ENCODE peak calls at places on chromosomes 12 and 14, in six cellular contexts. I is lung; W is adipocyte; S is CD8-positive, alpha-beta memory T cell; N is gastrocnemius medialis; T is astrocyte. E is an unnamed sample.

GRCh38 chr14:20606190-20606901 is 15.2 kb upstream of the RNASE12 start:
- DNase-seq in I (no peak), W (peak; percentile 39), S (no peak), N (no peak), T (no peak), E (peak; percentile 57)

GRCh38 chr14:91372680-91373495 is 44.7 kb downstream of the CCDC88C start:
- DNase-seq in I (no peak), W (no peak), S (peak; percentile 79), N (no peak), T (no peak), E (no peak)

GRCh38 chr14:24311837-24312615 is 724 bp downstream of the LTB4R start:
- DNase-seq in I (no peak), W (peak; percentile 56), S (no peak), N (no peak), T (no peak), E (peak; percentile 52)

GRCh38 chr12:25995906-25996305 is 37.4 kb downstream of the RASSF8 start:
- DNase-seq in I (no peak), W (peak; percentile 27), S (no peak), N (no peak), T (peak; percentile 86), E (no peak)

GRCh38 chr12:120119395-120119973 is 2.9 kb upstream of the RAB35 start:
- DNase-seq in I (no peak), W (peak; percentile 68), S (no peak), N (no peak), T (no peak), E (peak; percentile 45)

GRCh38 chr12:5557906-5558305 is 126.0 kb downstream of the NTF3 start:
- DNase-seq in I (no peak), W (no peak), S (no peak), N (no peak), T (no peak), E (no peak)

GRCh38 chr14:96445844-96446710 is 54.1 kb downstream of the AK7 start:
- DNase-seq in I (no peak), W (no peak), S (no peak), N (no peak), T (no peak), E (no peak)

GRCh38 chr12:57603758-57604453 is 718 bp upstream of the DTX3 start:
- DNase-seq in I (no peak), W (peak; percentile 52), S (no peak), N (no peak), T (peak; percentile 64), E (peak; percentile 67)

GRCh38 chr12:76455582-76456345 is 103.8 kb downstream of the OSBPL8 start:
- DNase-seq in I (no peak), W (peak; percentile 88), S (no peak), N (no peak), T (peak; percentile 90), E (peak; percentile 97)

GRCh38 chr12:9598363-9598762 is 9.4 kb downstream of the KLRB1 start:
- DNase-seq in I (no peak), W (no peak), S (no peak), N (no peak), T (no peak), E (no peak)

GRCh38 chr12:114943601-114944000 is 259.6 kb upstream of the TBX3 start:
- DNase-seq in I (no peak), W (no peak), S (no peak), N (no peak), T (no peak), E (no peak)

GRCh38 chr14:104856869-104857860 is 7.9 kb upstream of the CEP170B start:
- DNase-seq in I (no peak), W (no peak), S (no peak), N (no peak), T (no peak), E (no peak)

GRCh38 chr14:61188936-61189808 is 92.0 kb downstream of the TMEM30B start:
- DNase-seq in I (peak; percentile 38), W (peak; percentile 82), S (no peak), N (peak; percentile 64), T (peak; percentile 55), E (peak; percentile 50)
- H3K4me3 ChIP-seq in I (no peak overlapping the region), W (peak overlapping the region; percentile 73), S (no peak overlapping the region), N (peak overlapping the region; percentile 54), T (peak overlapping the region; percentile 40), E (peak overlapping the region; percentile 36)

GRCh38 chr12:88166179-88166578 is 24.1 kb downstream of the TMTC3 start:
- DNase-seq in I (no peak), W (no peak), S (no peak), N (no peak), T (no peak), E (no peak)

GRCh38 chr12:88167384-88167783 is 25.3 kb downstream of the TMTC3 start:
- DNase-seq in I (no peak), W (no peak), S (no peak), N (no peak), T (no peak), E (no peak)

DNA sequence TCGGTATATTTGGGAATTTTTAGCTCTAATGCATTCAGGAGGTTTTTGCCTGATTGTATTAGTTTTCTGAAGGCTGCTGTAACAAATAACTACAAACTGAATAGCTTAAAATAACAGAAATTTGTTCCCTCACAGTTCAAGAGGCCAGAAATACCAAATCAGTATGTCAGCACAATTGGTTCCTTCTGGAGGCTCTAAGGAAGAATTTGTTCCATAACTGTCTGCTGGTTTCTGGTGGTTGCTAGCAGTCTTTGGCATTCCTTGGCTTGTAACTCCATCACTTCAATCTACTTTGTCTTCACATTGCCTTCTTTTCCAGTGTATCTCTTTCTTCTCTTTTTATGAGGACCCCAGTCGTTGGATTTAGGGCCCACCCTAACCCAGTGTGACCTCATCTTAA is 21.3 kb downstream of the TMTC3 start:
- DNase-seq in I (no peak), W (no peak), S (no peak), N (no peak), T (no peak), E (no peak)
- H3K36me3 ChIP-seq in I (peaks cover 3% of the 10 kb centered on the region), W (peaks cover 27% of the 10 kb centered on the region), S (peaks cover 9% of the 10 kb centered on the region), N (no peaks in the 10 kb centered on the region), T (peaks cover 20% of the 10 kb centered on the region), E (peaks cover 1% of the 10 kb centered on the region)

DNA sequence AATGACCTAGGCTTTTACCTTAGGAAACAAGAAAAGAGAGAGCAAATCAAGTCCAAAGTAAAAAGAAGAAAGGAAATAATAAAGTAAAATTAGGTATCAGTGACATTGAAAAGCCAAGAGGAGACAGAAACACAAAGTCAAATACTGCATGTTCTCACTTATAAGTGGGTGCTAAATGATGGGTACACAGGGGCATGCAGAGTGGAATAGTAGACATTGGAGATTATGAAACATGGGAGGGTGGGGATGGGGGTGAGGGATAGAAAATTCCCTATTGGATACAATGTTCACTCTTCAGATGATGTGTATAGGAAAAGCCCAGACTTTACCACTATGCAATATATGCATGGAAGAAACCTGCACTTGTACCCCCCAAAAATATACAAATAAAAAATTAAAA is 35.1 kb upstream of the CLMN start:
- DNase-seq in I (no peak), W (no peak), S (no peak), N (no peak), T (no peak), E (no peak)
- H3K4me3 ChIP-seq in I (no peak overlapping the region), W (no peak overlapping the region), S (no peak overlapping the region), N (no peak overlapping the region), T (no peak overlapping the region), E (no peak overlapping the region)

DNA sequence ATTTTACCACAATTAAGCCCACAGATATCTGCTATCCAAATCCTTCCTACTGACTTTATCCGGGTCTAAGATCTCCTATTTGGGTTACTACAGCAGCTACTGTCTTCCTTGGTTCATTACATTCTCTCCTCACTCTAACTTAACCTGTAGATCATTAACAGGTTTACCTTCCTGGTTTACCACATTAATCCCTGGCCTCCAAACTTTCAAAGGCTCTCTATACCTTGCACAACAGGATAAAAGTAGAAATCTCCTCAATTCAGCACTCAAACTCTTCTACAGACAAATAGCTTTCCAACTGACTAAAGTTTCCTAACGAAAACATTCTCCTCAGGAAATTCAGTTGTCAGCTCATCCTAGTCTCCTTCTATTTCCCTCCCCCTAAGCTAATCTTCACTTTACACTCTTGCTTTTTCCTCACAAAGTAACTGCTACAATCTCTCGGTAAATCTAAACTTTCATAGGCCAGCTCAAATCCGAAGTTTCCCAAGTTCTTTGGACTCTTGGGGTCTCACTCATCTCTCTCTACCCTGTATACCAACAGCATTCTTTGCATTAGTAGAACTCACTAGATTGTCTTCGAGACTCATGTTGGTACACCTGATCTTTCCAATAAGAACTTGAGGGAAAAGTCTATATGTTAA is 2.7 kb downstream of the BTBD7 start:
- DNase-seq in I (no peak), W (no peak), S (no peak), N (no peak), T (no peak), E (no peak)
- H3K36me3 ChIP-seq in I (no peaks in the 10 kb centered on the region), W (no peaks in the 10 kb centered on the region), S (no peaks in the 10 kb centered on the region), N (no peaks in the 10 kb centered on the region), T (no peaks in the 10 kb centered on the region), E (no peaks in the 10 kb centered on the region)

E was measured in bronchial epithelial cell.